ENCODE peak calls at places on chromosomes 5 and 9, in eight cellular contexts. O is GM20000, Y is astrocyte, D is osteocyte, B is kidney epithelial cell, A is HFF-Myc, I is Peyer's patch, T is A549. Q is an unnamed sample.

GRCh38 chr5:143701476-143701875 is 110.5 kb upstream of the HMHB1 start:
- DNase-seq in O (no peak), Y (no peak), D (no peak), B (no peak), A (no peak), I (no peak), T (no peak), Q (no peak)

GRCh38 chr9:98930792-98931191 is 12.9 kb upstream of the COL15A1 start:
- DNase-seq in O (no peak), Y (no peak), D (no peak), B (no peak), A (no peak), I (no peak), T (no peak), Q (no peak)

GRCh38 chr9:137255448-137256114 is 454 bp downstream of the NELFB start:
- DNase-seq in O (no peak), Y (no peak), D (no peak), B (no peak), A (no peak), I (no peak), T (peak; percentile 43), Q (no peak)

GRCh38 chr5:142981886-142982820 is 212.0 kb downstream of the ARHGAP26 start:
- DNase-seq in O (no peak), Y (peak; percentile 95), D (no peak), B (no peak), A (peak; percentile 87), I (peak; percentile 69), T (no peak), Q (no peak)

GRCh38 chr5:151503999-151504398 is 56.6 kb downstream of the SLC36A1 start:
- DNase-seq in O (no peak), Y (no peak), D (no peak), B (no peak), A (no peak), I (no peak), T (no peak), Q (no peak)

GRCh38 chr5:164237531-164237930 is 732.1 kb downstream of the MAT2B start:
- DNase-seq in O (no peak), Y (peak; percentile 81), D (no peak), B (no peak), A (no peak), I (no peak), T (no peak), Q (no peak)

GRCh38 chr9:123111977-123112869 is 78.8 kb downstream of the GPR21 start:
- DNase-seq in O (no peak), Y (no peak), D (no peak), B (no peak), A (no peak), I (no peak), T (no peak), Q (no peak)

GRCh38 chr9:88460583-88461332 is 72.5 kb downstream of the SPIN1 start:
- DNase-seq in O (no peak), Y (peak; percentile 54), D (no peak), B (no peak), A (no peak), I (no peak), T (peak; percentile 21), Q (no peak)

GRCh38 chr9:115133649-115134048 is 15.7 kb upstream of the TNC start:
- DNase-seq in O (no peak), Y (peak; percentile 95), D (no peak), B (peak; percentile 87), A (peak; percentile 84), I (no peak), T (no peak), Q (no peak)

GRCh38 chr5:138968601-138969000 is 93.5 kb upstream of the LRRTM2 start:
- DNase-seq in O (no peak), Y (no peak), D (no peak), B (no peak), A (no peak), I (no peak), T (no peak), Q (no peak)

GRCh38 chr9:93820667-93821306 is 134.4 kb downstream of the BARX1 start:
- DNase-seq in O (peak; percentile 22), Y (no peak), D (no peak), B (no peak), A (no peak), I (peak; percentile 15), T (no peak), Q (no peak)

GRCh38 chr5:1127991-1128785 is 16.3 kb upstream of the SLC12A7 start:
- DNase-seq in O (no peak), Y (no peak), D (no peak), B (no peak), A (no peak), I (no peak), T (no peak), Q (no peak)

GRCh38 chr5:76389513-76390154 is 13.5 kb upstream of the IQGAP2 start:
- DNase-seq in O (no peak), Y (no peak), D (no peak), B (no peak), A (no peak), I (no peak), T (no peak), Q (no peak)

GRCh38 chr9:119967867-119968535 is 598.8 kb upstream of the BRINP1 start:
- DNase-seq in O (no peak), Y (no peak), D (no peak), B (no peak), A (no peak), I (no peak), T (no peak), Q (no peak)

GRCh38 chr5:78801413-78801812 is 152.8 kb upstream of the LHFPL2 start:
- DNase-seq in O (no peak), Y (no peak), D (no peak), B (no peak), A (no peak), I (no peak), T (no peak), Q (no peak)

GRCh38 chr5:137036630-137037029 is 462.5 kb downstream of the SPOCK1 start:
- DNase-seq in O (no peak), Y (no peak), D (no peak), B (no peak), A (no peak), I (no peak), T (no peak), Q (no peak)

GRCh38 chr5:158992104-158992740 is 107.5 kb downstream of the EBF1 start:
- DNase-seq in O (no peak), Y (no peak), D (no peak), B (no peak), A (no peak), I (no peak), T (no peak), Q (no peak)

GRCh38 chr5:158988987-158989624 is 110.6 kb downstream of the EBF1 start:
- DNase-seq in O (no peak), Y (no peak), D (no peak), B (no peak), A (no peak), I (no peak), T (no peak), Q (no peak)

GRCh38 chr5:158990979-158991378 is 108.7 kb downstream of the EBF1 start:
- DNase-seq in O (no peak), Y (no peak), D (no peak), B (no peak), A (no peak), I (no peak), T (no peak), Q (no peak)

GRCh38 chr5:158987231-158987630 is 112.5 kb downstream of the EBF1 start:
- DNase-seq in O (no peak), Y (no peak), D (no peak), B (no peak), A (no peak), I (no peak), T (no peak), Q (no peak)

GRCh38 chr5:158991391-158991790 is 108.3 kb downstream of the EBF1 start:
- DNase-seq in O (no peak), Y (peak; percentile 9), D (no peak), B (no peak), A (no peak), I (no peak), T (no peak), Q (no peak)
- TF ChIP-seq CTCF in O (no peak), Y (no peak), D (no peak), B (no peak), A (no peak), I (no peak), T (no peak), Q (no peak)

DNA sequence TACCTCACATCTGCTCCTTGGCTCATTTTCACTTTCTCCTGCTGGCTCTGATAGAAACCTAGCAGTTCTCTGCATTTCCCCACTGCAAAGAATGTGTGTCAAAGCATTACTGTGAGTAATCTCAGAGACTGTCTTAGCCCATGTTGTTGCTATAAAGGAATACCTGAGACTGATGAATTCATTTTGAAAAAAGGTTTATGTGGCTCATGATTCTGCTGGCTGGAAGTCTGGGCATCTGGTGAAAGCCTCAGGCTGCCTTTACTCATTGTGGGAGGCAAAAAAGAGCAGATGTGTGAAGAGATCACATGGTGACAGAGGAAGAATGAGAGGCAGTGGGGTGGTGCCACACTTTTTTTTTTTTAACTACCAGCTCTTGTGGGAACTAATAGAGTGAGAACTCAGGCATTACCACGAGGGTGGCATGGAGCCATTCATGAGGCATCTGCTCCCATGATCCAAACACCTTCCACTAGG is 191.6 kb upstream of the CTNND2 start:
- DNase-seq in O (no peak), Y (peak; percentile 4), D (no peak), B (no peak), A (no peak), I (no peak), T (no peak), Q (no peak)
- TF ChIP-seq CTCF in O (no peak), Y (no peak), D (no peak), B (no peak), A (no peak), I (no peak), T (no peak), Q (no peak)

GRCh38 chr9:129103595-129103965 is 7.0 kb downstream of the CRAT start:
- DNase-seq in O (no peak), Y (no peak), D (no peak), B (no peak), A (no peak), I (no peak), T (no peak), Q (no peak)

GRCh38 chr9:129102095-129102525 is 8.5 kb downstream of the CRAT start:
- DNase-seq in O (no peak), Y (no peak), D (no peak), B (no peak), A (no peak), I (no peak), T (no peak), Q (no peak)

GRCh38 chr9:129104051-129104450 is 6.5 kb downstream of the CRAT start:
- DNase-seq in O (no peak), Y (no peak), D (no peak), B (no peak), A (no peak), I (no peak), T (no peak), Q (no peak)

GRCh38 chr9:129101279-129101678 is 9.3 kb downstream of the CRAT start:
- DNase-seq in O (no peak), Y (no peak), D (no peak), B (no peak), A (no peak), I (no peak), T (no peak), Q (no peak)

GRCh38 chr9:129102791-129103594 is 7.6 kb downstream of the CRAT start:
- DNase-seq in O (peak; percentile 66), Y (no peak), D (no peak), B (no peak), A (no peak), I (peak; percentile 65), T (peak; percentile 76), Q (no peak)
- TF ChIP-seq CTCF in O (peak; percentile 37), Y (peak; percentile 41), D (peak; percentile 52), B (peak; percentile 78), A (peak; percentile 74), I (peak; percentile 39), T (peak; percentile 47), Q (peak; percentile 69)

GRCh38 chr5:169350759-169351240 is 49.9 kb upstream of the SLIT3 start:
- DNase-seq in O (no peak), Y (peak; percentile 99), D (peak; percentile 87), B (peak; percentile 99), A (peak; percentile 93), I (no peak), T (peak; percentile 96), Q (no peak)
- TF ChIP-seq CTCF in O (no peak), Y (no peak), D (no peak), B (no peak), A (no peak), I (no peak), T (no peak), Q (no peak)

Q was measured in type B pancreatic cell.